ENCODE peak calls at places on chromosomes 3 and 15, in seven cellular contexts. D is transverse colon, A is left ventricle myocardium inferior, K is Peyer's patch, W is pancreas, C is psoas muscle, P is PC-9. Y is an unnamed sample.
A peak's percentile ranks its signal among the peaks of the same experiment; 100 is the strongest.

GRCh38 chr3:108664266-108664665 is 74.7 kb downstream of the DZIP3 start:
- DNase-seq in D (no peak), A (no peak), K (no peak), W (no peak), C (no peak), P (no peak), Y (no peak)

GRCh38 chr3:160052385-160053047 is 63.9 kb downstream of the IL12A start:
- DNase-seq in D (no peak), A (no peak), K (no peak), W (no peak), C (no peak), P (no peak), Y (peak; percentile 9)

GRCh38 chr3:53804697-53805462 is 41.3 kb downstream of the CHDH start:
- DNase-seq in D (no peak), A (no peak), K (peak; percentile 29), W (peak; percentile 46), C (no peak), P (no peak), Y (no peak)

GRCh38 chr3:69144631-69145244 is 22.3 kb upstream of the LMOD3 start:
- DNase-seq in D (no peak), A (no peak), K (no peak), W (no peak), C (no peak), P (no peak), Y (no peak)

GRCh38 chr3:177476921-177477435 is 279.7 kb upstream of the TBL1XR1 start:
- DNase-seq in D (no peak), A (no peak), K (no peak), W (no peak), C (no peak), P (no peak), Y (no peak)

GRCh38 chr3:168040624-168041208 is 55.0 kb downstream of the GOLIM4 start:
- DNase-seq in D (no peak), A (no peak), K (no peak), W (no peak), C (no peak), P (no peak), Y (no peak)

GRCh38 chr3:156449712-156450574 is 105.0 kb downstream of the SSR3 start:
- DNase-seq in D (no peak), A (no peak), K (no peak), W (no peak), C (no peak), P (peak; percentile 25), Y (no peak)

GRCh38 chr3:128177865-128178264 is 24.6 kb downstream of the EEFSEC start:
- DNase-seq in D (no peak), A (no peak), K (no peak), W (no peak), C (no peak), P (no peak), Y (no peak)

GRCh38 chr3:123383101-123384053 is 65.5 kb downstream of the ADCY5 start:
- DNase-seq in D (no peak), A (peak; percentile 77), K (peak; percentile 29), W (no peak), C (no peak), P (peak; percentile 49), Y (peak; percentile 72)

GRCh38 chr3:152258448-152259302 is 10.1 kb upstream of the MBNL1 start:
- DNase-seq in D (peak; percentile 49), A (peak; percentile 26), K (peak; percentile 54), W (no peak), C (peak; percentile 71), P (peak; percentile 99), Y (peak; percentile 32)

GRCh38 chr3:197994736-197995135 is 34.7 kb downstream of the LMLN start:
- DNase-seq in D (no peak), A (no peak), K (no peak), W (no peak), C (no peak), P (no peak), Y (no peak)

GRCh38 chr3:157239082-157239704 is 79.2 kb upstream of the CCNL1 start:
- DNase-seq in D (peak; percentile 76), A (peak; percentile 43), K (peak; percentile 69), W (peak; percentile 74), C (peak; percentile 57), P (no peak), Y (peak; percentile 58)

GRCh38 chr3:126746395-126747177 is 42.5 kb downstream of the CHCHD6 start:
- DNase-seq in D (no peak), A (peak; percentile 61), K (no peak), W (no peak), C (no peak), P (no peak), Y (peak; percentile 75)

GRCh38 chr3:49908378-49909199 is 4.9 kb upstream of the MST1R start:
- DNase-seq in D (no peak), A (no peak), K (no peak), W (no peak), C (no peak), P (no peak), Y (no peak)

GRCh38 chr3:150451329-150452084 is 43.4 kb downstream of the TSC22D2 start:
- DNase-seq in D (no peak), A (no peak), K (no peak), W (no peak), C (no peak), P (no peak), Y (no peak)

GRCh38 chr3:74000715-74001114 is 376.0 kb upstream of the PDZRN3 start:
- DNase-seq in D (no peak), A (no peak), K (no peak), W (no peak), C (no peak), P (no peak), Y (no peak)

GRCh38 chr15:75620043-75620775 is 5.3 kb downstream of the SNUPN start:
- DNase-seq in D (peak; percentile 22), A (peak; percentile 29), K (no peak), W (no peak), C (no peak), P (no peak), Y (peak; percentile 50)

GRCh38 chr3:77147836-77148578 is 108.1 kb downstream of the ROBO2 start:
- DNase-seq in D (no peak), A (no peak), K (no peak), W (no peak), C (no peak), P (no peak), Y (no peak)

GRCh38 chr3:58560771-58561311 is 16.4 kb downstream of the FAM107A start:
- DNase-seq in D (no peak), A (no peak), K (no peak), W (no peak), C (no peak), P (peak; percentile 88), Y (no peak)

GRCh38 chr3:58559586-58559985 is 17.6 kb downstream of the FAM107A start:
- DNase-seq in D (no peak), A (no peak), K (no peak), W (no peak), C (no peak), P (no peak), Y (no peak)

GRCh38 chr3:58556001-58556400 is 19.0 kb upstream of the ACOX2 start:
- DNase-seq in D (no peak), A (no peak), K (no peak), W (no peak), C (no peak), P (no peak), Y (no peak)

GRCh38 chr3:58556761-58557181 is 19.8 kb upstream of the ACOX2 start:
- DNase-seq in D (no peak), A (no peak), K (no peak), W (no peak), C (no peak), P (no peak), Y (no peak)

GRCh38 chr3:58557496-58557895 is 19.7 kb downstream of the FAM107A start:
- DNase-seq in D (no peak), A (no peak), K (no peak), W (no peak), C (no peak), P (no peak), Y (no peak)
- H3K4me3 ChIP-seq in D (no peak overlapping the region), A (no peak overlapping the region), K (no peak overlapping the region), W (no peak overlapping the region), C (no peak overlapping the region), P (no peak overlapping the region), Y (no peak overlapping the region)

GRCh38 chr3:192905980-192906678 is 11.5 kb downstream of the MB21D2 start:
- DNase-seq in D (no peak), A (no peak), K (no peak), W (no peak), C (no peak), P (peak; percentile 43), Y (no peak)
- H3K27ac ChIP-seq in D (no peak overlapping the region), A (no peak overlapping the region), K (no peak overlapping the region), W (no peak overlapping the region), C (no peak overlapping the region), P (peak overlapping the region; percentile 89), Y (no peak overlapping the region)

DNA sequence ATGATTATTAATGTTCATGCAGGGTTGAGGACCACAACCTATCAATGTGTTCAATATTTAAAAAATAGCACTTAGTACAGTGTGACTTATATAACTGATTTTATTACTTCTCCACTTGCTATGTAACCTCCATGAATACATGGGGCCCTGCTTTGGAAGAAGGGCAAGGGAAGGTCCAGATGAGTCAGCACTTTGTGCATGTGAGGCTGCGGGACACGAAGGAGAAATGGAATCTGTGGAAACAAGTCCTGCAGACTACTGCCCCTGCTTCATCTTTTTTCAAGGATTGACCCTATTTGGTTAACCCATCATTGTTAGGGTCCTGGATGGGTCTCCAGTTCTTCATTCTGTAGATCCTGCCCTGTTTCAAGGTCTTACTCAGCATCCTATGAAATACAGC is 1.6 kb downstream of the NXPE3 start:
- DNase-seq in D (no peak), A (no peak), K (no peak), W (no peak), C (no peak), P (no peak), Y (peak; percentile 22)
- H3K4me3 ChIP-seq in D (no peak overlapping the region), A (peak overlapping the region; percentile 86), K (no peak overlapping the region), W (no peak overlapping the region), C (peak overlapping the region; percentile 95), P (no peak overlapping the region), Y (peak overlapping the region; percentile 94)

GRCh38 chr15:64571857-64572291 is 111.5 kb downstream of the ZNF609 start:
- DNase-seq in D (no peak), A (no peak), K (no peak), W (no peak), C (no peak), P (peak; percentile 93), Y (no peak)

GRCh38 chr15:64568765-64569164 is 108.4 kb downstream of the ZNF609 start:
- DNase-seq in D (no peak), A (no peak), K (no peak), W (no peak), C (no peak), P (no peak), Y (no peak)

GRCh38 chr15:64572856-64573255 is 112.5 kb downstream of the ZNF609 start:
- DNase-seq in D (no peak), A (no peak), K (no peak), W (no peak), C (no peak), P (no peak), Y (no peak)

DNA sequence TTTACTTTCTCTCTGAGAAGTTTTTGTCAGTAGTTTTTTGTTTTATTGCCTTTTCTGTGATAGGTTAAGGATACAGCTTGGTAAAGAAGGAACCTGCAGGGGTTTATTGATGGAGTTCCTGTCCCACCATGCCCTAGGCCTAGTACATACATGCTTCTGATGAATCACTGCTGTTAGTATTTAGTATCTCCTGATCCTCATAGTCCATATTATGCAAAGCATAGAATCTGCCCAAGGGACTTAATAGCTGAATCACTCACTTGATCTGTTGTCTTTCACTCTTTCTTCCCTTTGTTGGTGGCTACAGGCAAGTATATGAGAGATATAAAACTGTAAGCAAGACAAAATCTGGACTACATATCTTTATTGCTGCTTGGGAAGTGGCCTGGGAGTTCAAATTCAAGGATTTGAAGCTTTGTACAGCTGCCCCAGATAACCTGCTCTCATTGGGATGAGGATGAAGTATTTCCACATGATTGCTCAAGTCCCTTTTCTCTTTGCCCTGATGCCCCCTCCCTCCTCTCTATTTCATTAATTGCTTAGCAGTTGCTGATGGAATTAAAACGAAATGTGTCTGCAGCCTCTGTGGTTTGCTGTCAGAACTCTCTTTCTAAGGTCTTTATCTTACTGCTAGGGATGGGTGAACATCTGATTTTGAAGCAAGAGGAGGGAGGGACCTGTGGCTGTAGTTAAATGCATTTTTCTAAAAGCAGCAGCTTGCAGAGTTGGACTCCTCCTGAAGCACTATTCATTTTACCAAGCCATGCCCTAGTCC is 114.0 kb downstream of the ZNF609 start:
- DNase-seq in D (no peak), A (no peak), K (no peak), W (no peak), C (no peak), P (peak; percentile 36), Y (no peak)
- H3K27ac ChIP-seq in D (no peak overlapping the region), A (no peak overlapping the region), K (no peak overlapping the region), W (no peak overlapping the region), C (no peak overlapping the region), P (no peak overlapping the region), Y (no peak overlapping the region)

Y was measured in heart right ventricle.